ENCODE peak calls at places on chromosomes 13 and 19, in four cellular contexts. G is GM12878, E is WTC11, B is K562. T is an unnamed sample.

GRCh38 chr13:105213512-105213911 is 1322.0 kb downstream of the EFNB2 start:
- DNase-seq in B (no peak), E (peak; percentile 21), G (no peak), T (no peak)

GRCh38 chr13:75481176-75482069 is 546 bp downstream of the TBC1D4 start:
- DNase-seq in E (peak; percentile 54), B (peak; percentile 7), G (no peak), T (no peak)

GRCh38 chr19:38317104-38317612 is 1.4 kb upstream of the YIF1B start:
- DNase-seq in B (peak; percentile 92), G (no peak), E (no peak), T (no peak)

GRCh38 chr13:41791056-41791455 is 169.9 kb downstream of the VWA8 start:
- DNase-seq in E (no peak), G (no peak), B (no peak), T (no peak)

GRCh38 chr13:69579351-69579750 is 528.3 kb upstream of the ATXN8OS start:
- DNase-seq in B (no peak), G (no peak), E (no peak), T (no peak)

GRCh38 chr19:23946569-23946968 is 31.9 kb downstream of the ZNF726 start:
- DNase-seq in E (no peak), G (no peak), B (no peak), T (no peak)

GRCh38 chr13:91200486-91200885 is 147.0 kb upstream of the MIR17HG start:
- DNase-seq in B (no peak), G (no peak), E (no peak), T (no peak)

GRCh38 chr19:56105090-56105701 is 15.9 kb downstream of the ZNF787 start:
- DNase-seq in E (peak; percentile 87), B (no peak), G (no peak), T (peak; percentile 78)

GRCh38 chr13:60482012-60482411 is 85.0 kb downstream of the TDRD3 start:
- DNase-seq in B (no peak), G (no peak), E (no peak), T (no peak)

GRCh38 chr19:42606660-42607351 is 12.1 kb upstream of the CEACAM8 start:
- DNase-seq in B (peak; percentile 75), G (no peak), E (peak; percentile 92), T (peak; percentile 19)

GRCh38 chr13:28716511-28716910 is 2.3 kb downstream of the SLC46A3 start:
- DNase-seq in B (no peak), E (no peak), G (no peak), T (no peak)

GRCh38 chr19:56133858-56134654 is 7.0 kb upstream of the ZNF444 start:
- DNase-seq in B (no peak), E (no peak), G (no peak), T (no peak)

GRCh38 chr13:75129331-75129730 is 352.6 kb downstream of the TBC1D4 start:
- DNase-seq in G (no peak), E (no peak), B (no peak), T (no peak)

GRCh38 chr19:19579533-19580361 is 38.7 kb downstream of the PBX4 start:
- DNase-seq in E (no peak), G (no peak), B (no peak), T (no peak)

GRCh38 chr13:98994080-98994479 is 16.2 kb upstream of the DOCK9 start:
- DNase-seq in G (no peak), E (no peak), B (no peak), T (no peak)

GRCh38 chr13:43964698-43965097 is 85.0 kb downstream of the LACC1 start:
- DNase-seq in E (no peak), G (no peak), B (no peak), T (no peak)

GRCh38 chr13:113591750-113592149 is 7.2 kb downstream of the TFDP1 start:
- DNase-seq in G (no peak), B (no peak), E (no peak), T (no peak)
- TF ChIP-seq CBFB in G (no peak), B (no peak), E (no peak), T (no peak)

DNA sequence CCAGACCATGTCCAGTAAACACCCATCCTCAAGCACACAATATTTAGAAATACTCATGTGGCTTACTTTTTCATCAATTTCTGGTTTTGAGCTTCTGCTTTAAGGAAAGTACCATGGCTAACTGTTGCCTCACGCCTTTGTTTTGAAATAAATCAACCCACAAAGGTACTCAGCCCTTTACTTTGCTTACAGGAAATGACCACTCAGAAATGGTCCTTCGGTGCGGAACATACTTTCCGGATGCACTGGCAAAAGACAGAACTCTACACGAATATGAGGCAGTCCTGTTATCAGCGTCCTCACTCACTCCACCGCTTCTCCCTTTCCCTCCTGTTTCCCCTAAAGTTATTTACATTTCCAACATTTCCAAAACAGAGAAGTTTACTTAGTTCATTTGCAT is 10.4 kb downstream of the FPR2 start:
- DNase-seq in G (no peak), B (no peak), E (no peak), T (no peak)
- TF ChIP-seq CREM in G (no peak), B (no peak), E (no peak), T (no peak)

DNA sequence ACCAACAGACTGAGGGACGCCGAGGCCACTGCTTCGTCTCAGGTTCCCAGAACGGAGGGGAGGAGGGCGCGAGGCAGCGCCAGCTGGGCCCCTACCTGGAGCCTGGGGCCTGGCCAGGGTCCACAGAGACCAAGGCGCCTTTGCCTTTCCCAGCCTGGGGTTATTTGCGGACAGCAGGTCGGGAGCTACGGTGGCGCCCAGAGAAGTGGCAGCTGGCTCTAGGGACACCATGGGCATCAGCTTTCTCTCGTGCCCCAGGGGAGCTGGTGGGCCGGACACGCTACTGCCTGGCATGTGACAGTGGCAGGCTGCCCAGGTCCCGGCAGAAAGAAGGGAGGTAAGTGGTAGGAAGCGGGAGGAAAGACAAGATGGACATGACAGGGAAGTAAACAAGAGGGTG is 19.0 kb downstream of the AKT2 start:
- DNase-seq in G (no peak), E (no peak), B (no peak), T (no peak)
- TF ChIP-seq CBFB in G (no peak), E (no peak), B (no peak), T (no peak)

GRCh38 chr13:110713642-110713952 is at the start of gene ING1:
- DNase-seq in G (no peak), E (no peak), B (no peak), T (no peak)

GRCh38 chr13:110716235-110716505 is 2.7 kb downstream of the ING1 start:
- DNase-seq in B (no peak), G (no peak), E (no peak), T (peak; percentile 24)

GRCh38 chr13:110713981-110714797 is 689 bp downstream of the ING1 start:
- DNase-seq in E (peak; percentile 43), B (no peak), G (no peak), T (peak; percentile 28)

GRCh38 chr13:110715395-110716234 is 2.1 kb downstream of the ING1 start:
- DNase-seq in B (peak; percentile 88), G (peak; percentile 99), E (peak; percentile 97), T (peak; percentile 99)

DNA sequence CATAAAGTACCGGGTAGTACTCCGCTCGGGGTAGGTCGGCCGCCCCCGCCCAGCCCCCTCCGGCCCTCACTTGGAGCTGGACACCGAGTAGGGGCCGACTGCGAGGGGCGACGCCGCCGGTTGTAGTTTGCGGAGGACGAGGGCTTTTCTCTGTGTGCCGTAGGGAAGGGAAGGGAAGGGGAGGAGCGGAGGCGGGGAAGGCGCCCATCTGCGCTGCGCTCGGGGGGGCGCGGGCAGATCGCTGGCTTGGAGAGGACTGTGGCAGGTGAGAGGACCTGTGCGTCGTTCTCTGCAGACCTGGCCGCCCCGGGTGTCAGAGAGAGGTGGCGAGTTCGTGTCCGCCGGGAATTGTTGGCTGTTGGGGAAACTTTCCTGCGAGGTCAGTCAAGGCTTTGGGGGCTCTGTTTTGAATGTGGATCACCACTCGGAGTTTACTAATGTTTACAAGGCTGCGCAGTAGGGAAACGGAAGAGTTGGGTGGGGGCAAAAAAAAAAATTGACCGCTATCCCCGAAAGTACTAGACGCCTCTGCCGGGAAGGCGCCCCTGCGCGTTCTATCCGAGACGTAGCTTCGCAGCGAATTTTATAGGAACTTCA is 1.4 kb downstream of the ING1 start:
- DNase-seq in B (no peak), G (no peak), E (peak; percentile 49), T (peak; percentile 20)
- TF ChIP-seq CREM in B (no peak), G (no peak), E (no peak), T (no peak)

DNA sequence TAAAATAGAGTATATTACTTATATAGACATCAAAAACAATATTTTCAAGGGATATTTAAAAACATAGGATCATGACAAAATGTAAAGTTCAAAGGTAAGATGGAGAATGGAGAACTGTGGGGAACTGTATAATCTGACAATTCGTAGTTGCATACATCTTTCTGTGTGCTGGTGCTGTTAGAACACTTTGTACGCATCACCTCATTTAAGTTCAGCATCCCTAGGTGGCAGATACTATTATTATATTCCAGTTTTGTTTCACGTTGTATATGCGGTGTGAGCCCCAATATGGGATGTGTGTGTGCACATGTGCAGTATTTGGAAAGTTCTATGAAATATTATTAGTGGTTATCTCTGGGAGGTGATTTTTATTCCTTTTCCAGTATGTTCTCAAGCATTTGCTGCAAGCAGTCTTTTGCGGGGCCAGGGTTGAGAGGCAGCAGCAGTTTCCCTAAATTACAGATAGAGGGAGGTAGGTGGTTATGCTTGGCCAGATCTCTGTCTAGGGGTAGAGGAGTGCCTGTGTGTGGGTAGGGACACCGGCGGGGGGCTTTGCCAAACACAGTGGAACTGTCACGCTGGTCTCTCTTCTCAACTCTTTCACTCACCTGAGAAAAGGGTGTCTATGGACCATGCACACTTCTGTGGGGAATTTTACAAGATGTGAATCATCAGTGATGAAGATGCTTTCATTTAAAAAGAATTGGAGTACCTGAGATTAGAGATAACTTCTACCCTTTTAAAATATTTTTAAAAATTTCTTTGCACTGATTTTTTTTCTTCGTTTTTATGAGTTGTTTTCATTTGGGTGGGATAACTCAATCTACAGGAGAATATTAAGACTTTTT is 55.6 kb upstream of the ALOX5AP start:
- DNase-seq in G (no peak), E (peak; percentile 36), B (no peak), T (peak; percentile 20)
- TF ChIP-seq CBFB in G (no peak), E (no peak), B (no peak), T (no peak)